ENCODE peak calls at places on chromosomes 2 and 18, in six cellular contexts. One of them, this sample, is unnamed.

GRCh38 chr2:179031731-179032408 is 18.1 kb downstream of the CCDC141 start:
- DNase-seq in T-helper 17 cell: no peak
- DNase-seq in stimulated activated CD4-positive, alpha-beta T cell treated with anti-CD3 and anti-CD28 coated beads, Interleukin-4, amount 100 ng/mL, for 1 hour: peak; percentile 11
- DNase-seq in activated B cell treated with CpG ODN at 0.5 μM for 24 hours: no peak
- DNase-seq in amniotic epithelial cell: no peak
- DNase-seq in stimulated activated naive B cell treated with anti-CD40 and anti-IgM and Interleukin-4, amounts not matched to agents 10 μg/mL and 1 μg/mL and 100 μg/mL, for 72 hours: no peak
- DNase-seq in this sample: peak; percentile 86

GRCh38 chr2:132901661-132902060 is 231.7 kb upstream of the LYPD1 start:
- DNase-seq in stimulated activated naive B cell treated with anti-CD40 and anti-IgM and Interleukin-4, amounts not matched to agents 10 μg/mL and 1 μg/mL and 100 μg/mL, for 72 hours: no peak
- DNase-seq in T-helper 17 cell: no peak
- DNase-seq in activated B cell treated with CpG ODN at 0.5 μM for 24 hours: no peak
- DNase-seq in stimulated activated CD4-positive, alpha-beta T cell treated with anti-CD3 and anti-CD28 coated beads, Interleukin-4, amount 100 ng/mL, for 1 hour: no peak
- DNase-seq in amniotic epithelial cell: no peak
- DNase-seq in this sample: no peak

GRCh38 chr2:236380051-236380612 is 115.9 kb upstream of the ASB18 start:
- DNase-seq in activated B cell treated with CpG ODN at 0.5 μM for 24 hours: no peak
- DNase-seq in stimulated activated naive B cell treated with anti-CD40 and anti-IgM and Interleukin-4, amounts not matched to agents 10 μg/mL and 1 μg/mL and 100 μg/mL, for 72 hours: no peak
- DNase-seq in stimulated activated CD4-positive, alpha-beta T cell treated with anti-CD3 and anti-CD28 coated beads, Interleukin-4, amount 100 ng/mL, for 1 hour: no peak
- DNase-seq in amniotic epithelial cell: no peak
- DNase-seq in T-helper 17 cell: no peak
- DNase-seq in this sample: no peak

GRCh38 chr2:182715121-182715895 is 749 bp upstream of the DNAJC10 start:
- DNase-seq in T-helper 17 cell: no peak
- DNase-seq in activated B cell treated with CpG ODN at 0.5 μM for 24 hours: no peak
- DNase-seq in stimulated activated CD4-positive, alpha-beta T cell treated with anti-CD3 and anti-CD28 coated beads, Interleukin-4, amount 100 ng/mL, for 1 hour: no peak
- DNase-seq in stimulated activated naive B cell treated with anti-CD40 and anti-IgM and Interleukin-4, amounts not matched to agents 10 μg/mL and 1 μg/mL and 100 μg/mL, for 72 hours: no peak
- DNase-seq in amniotic epithelial cell: peak; percentile 8
- DNase-seq in this sample: no peak

GRCh38 chr2:67286981-67287759 is 110.0 kb upstream of the ETAA1 start:
- DNase-seq in stimulated activated naive B cell treated with anti-CD40 and anti-IgM and Interleukin-4, amounts not matched to agents 10 μg/mL and 1 μg/mL and 100 μg/mL, for 72 hours: no peak
- DNase-seq in activated B cell treated with CpG ODN at 0.5 μM for 24 hours: no peak
- DNase-seq in T-helper 17 cell: no peak
- DNase-seq in amniotic epithelial cell: no peak
- DNase-seq in stimulated activated CD4-positive, alpha-beta T cell treated with anti-CD3 and anti-CD28 coated beads, Interleukin-4, amount 100 ng/mL, for 1 hour: no peak
- DNase-seq in this sample: no peak

GRCh38 chr2:174059178-174059874 is 94.2 kb upstream of the SP3 start:
- DNase-seq in activated B cell treated with CpG ODN at 0.5 μM for 24 hours: no peak
- DNase-seq in stimulated activated naive B cell treated with anti-CD40 and anti-IgM and Interleukin-4, amounts not matched to agents 10 μg/mL and 1 μg/mL and 100 μg/mL, for 72 hours: no peak
- DNase-seq in T-helper 17 cell: no peak
- DNase-seq in amniotic epithelial cell: peak; percentile 96
- DNase-seq in stimulated activated CD4-positive, alpha-beta T cell treated with anti-CD3 and anti-CD28 coated beads, Interleukin-4, amount 100 ng/mL, for 1 hour: no peak
- DNase-seq in this sample: no peak

GRCh38 chr2:240820014-240820606 is at the start of gene KIF1A:
- DNase-seq in amniotic epithelial cell: no peak
- DNase-seq in stimulated activated naive B cell treated with anti-CD40 and anti-IgM and Interleukin-4, amounts not matched to agents 10 μg/mL and 1 μg/mL and 100 μg/mL, for 72 hours: no peak
- DNase-seq in activated B cell treated with CpG ODN at 0.5 μM for 24 hours: no peak
- DNase-seq in stimulated activated CD4-positive, alpha-beta T cell treated with anti-CD3 and anti-CD28 coated beads, Interleukin-4, amount 100 ng/mL, for 1 hour: peak; percentile 20
- DNase-seq in T-helper 17 cell: no peak
- DNase-seq in this sample: no peak

GRCh38 chr2:69577467-69578200 is 65.9 kb downstream of the AAK1 start:
- DNase-seq in activated B cell treated with CpG ODN at 0.5 μM for 24 hours: no peak
- DNase-seq in T-helper 17 cell: no peak
- DNase-seq in stimulated activated CD4-positive, alpha-beta T cell treated with anti-CD3 and anti-CD28 coated beads, Interleukin-4, amount 100 ng/mL, for 1 hour: no peak
- DNase-seq in stimulated activated naive B cell treated with anti-CD40 and anti-IgM and Interleukin-4, amounts not matched to agents 10 μg/mL and 1 μg/mL and 100 μg/mL, for 72 hours: no peak
- DNase-seq in amniotic epithelial cell: peak; percentile 29
- DNase-seq in this sample: no peak

GRCh38 chr18:7789853-7790552 is 222.9 kb downstream of the PTPRM start:
- DNase-seq in stimulated activated naive B cell treated with anti-CD40 and anti-IgM and Interleukin-4, amounts not matched to agents 10 μg/mL and 1 μg/mL and 100 μg/mL, for 72 hours: no peak
- DNase-seq in stimulated activated CD4-positive, alpha-beta T cell treated with anti-CD3 and anti-CD28 coated beads, Interleukin-4, amount 100 ng/mL, for 1 hour: no peak
- DNase-seq in amniotic epithelial cell: peak; percentile 57
- DNase-seq in T-helper 17 cell: no peak
- DNase-seq in activated B cell treated with CpG ODN at 0.5 μM for 24 hours: no peak
- DNase-seq in this sample: no peak

GRCh38 chr2:61134141-61134540 is 27.8 kb upstream of the C2orf74 start:
- DNase-seq in activated B cell treated with CpG ODN at 0.5 μM for 24 hours: no peak
- DNase-seq in amniotic epithelial cell: no peak
- DNase-seq in stimulated activated CD4-positive, alpha-beta T cell treated with anti-CD3 and anti-CD28 coated beads, Interleukin-4, amount 100 ng/mL, for 1 hour: no peak
- DNase-seq in stimulated activated naive B cell treated with anti-CD40 and anti-IgM and Interleukin-4, amounts not matched to agents 10 μg/mL and 1 μg/mL and 100 μg/mL, for 72 hours: no peak
- DNase-seq in T-helper 17 cell: no peak
- DNase-seq in this sample: no peak

GRCh38 chr2:29920631-29921559 is 491 bp downstream of the ALK start:
- DNase-seq in T-helper 17 cell: no peak
- DNase-seq in activated B cell treated with CpG ODN at 0.5 μM for 24 hours: no peak
- DNase-seq in stimulated activated CD4-positive, alpha-beta T cell treated with anti-CD3 and anti-CD28 coated beads, Interleukin-4, amount 100 ng/mL, for 1 hour: peak; percentile 2
- DNase-seq in amniotic epithelial cell: peak; percentile 6
- DNase-seq in stimulated activated naive B cell treated with anti-CD40 and anti-IgM and Interleukin-4, amounts not matched to agents 10 μg/mL and 1 μg/mL and 100 μg/mL, for 72 hours: no peak
- DNase-seq in this sample: no peak

GRCh38 chr18:22709288-22710060 is 223.7 kb upstream of the RBBP8 start:
- DNase-seq in stimulated activated naive B cell treated with anti-CD40 and anti-IgM and Interleukin-4, amounts not matched to agents 10 μg/mL and 1 μg/mL and 100 μg/mL, for 72 hours: no peak
- DNase-seq in T-helper 17 cell: no peak
- DNase-seq in stimulated activated CD4-positive, alpha-beta T cell treated with anti-CD3 and anti-CD28 coated beads, Interleukin-4, amount 100 ng/mL, for 1 hour: no peak
- DNase-seq in activated B cell treated with CpG ODN at 0.5 μM for 24 hours: no peak
- DNase-seq in amniotic epithelial cell: peak; percentile 100
- DNase-seq in this sample: no peak

GRCh38 chr2:109612991-109613921 is 510 bp downstream of the SEPTIN10 start:
- DNase-seq in stimulated activated CD4-positive, alpha-beta T cell treated with anti-CD3 and anti-CD28 coated beads, Interleukin-4, amount 100 ng/mL, for 1 hour: peak; percentile 2
- DNase-seq in amniotic epithelial cell: peak; percentile 59
- DNase-seq in activated B cell treated with CpG ODN at 0.5 μM for 24 hours: no peak
- DNase-seq in T-helper 17 cell: no peak
- DNase-seq in stimulated activated naive B cell treated with anti-CD40 and anti-IgM and Interleukin-4, amounts not matched to agents 10 μg/mL and 1 μg/mL and 100 μg/mL, for 72 hours: no peak
- DNase-seq in this sample: no peak

GRCh38 chr2:53268086-53268485 is 499.5 kb upstream of the CHAC2 start:
- DNase-seq in stimulated activated naive B cell treated with anti-CD40 and anti-IgM and Interleukin-4, amounts not matched to agents 10 μg/mL and 1 μg/mL and 100 μg/mL, for 72 hours: no peak
- DNase-seq in activated B cell treated with CpG ODN at 0.5 μM for 24 hours: no peak
- DNase-seq in stimulated activated CD4-positive, alpha-beta T cell treated with anti-CD3 and anti-CD28 coated beads, Interleukin-4, amount 100 ng/mL, for 1 hour: no peak
- DNase-seq in T-helper 17 cell: no peak
- DNase-seq in amniotic epithelial cell: no peak
- DNase-seq in this sample: no peak

GRCh38 chr2:235421618-235422017 is 72.2 kb upstream of the AGAP1 start:
- DNase-seq in amniotic epithelial cell: no peak
- DNase-seq in stimulated activated CD4-positive, alpha-beta T cell treated with anti-CD3 and anti-CD28 coated beads, Interleukin-4, amount 100 ng/mL, for 1 hour: no peak
- DNase-seq in stimulated activated naive B cell treated with anti-CD40 and anti-IgM and Interleukin-4, amounts not matched to agents 10 μg/mL and 1 μg/mL and 100 μg/mL, for 72 hours: no peak
- DNase-seq in T-helper 17 cell: no peak
- DNase-seq in activated B cell treated with CpG ODN at 0.5 μM for 24 hours: no peak
- DNase-seq in this sample: no peak

GRCh38 chr2:1081411-1082225 is 131.0 kb downstream of the SNTG2 start:
- DNase-seq in stimulated activated CD4-positive, alpha-beta T cell treated with anti-CD3 and anti-CD28 coated beads, Interleukin-4, amount 100 ng/mL, for 1 hour: no peak
- DNase-seq in amniotic epithelial cell: no peak
- DNase-seq in stimulated activated naive B cell treated with anti-CD40 and anti-IgM and Interleukin-4, amounts not matched to agents 10 μg/mL and 1 μg/mL and 100 μg/mL, for 72 hours: no peak
- DNase-seq in activated B cell treated with CpG ODN at 0.5 μM for 24 hours: no peak
- DNase-seq in T-helper 17 cell: no peak
- DNase-seq in this sample: no peak

GRCh38 chr2:198715304-198715703 is 742.4 kb downstream of the SATB2 start:
- DNase-seq in T-helper 17 cell: no peak
- DNase-seq in activated B cell treated with CpG ODN at 0.5 μM for 24 hours: no peak
- DNase-seq in stimulated activated CD4-positive, alpha-beta T cell treated with anti-CD3 and anti-CD28 coated beads, Interleukin-4, amount 100 ng/mL, for 1 hour: no peak
- DNase-seq in stimulated activated naive B cell treated with anti-CD40 and anti-IgM and Interleukin-4, amounts not matched to agents 10 μg/mL and 1 μg/mL and 100 μg/mL, for 72 hours: no peak
- DNase-seq in amniotic epithelial cell: no peak
- DNase-seq in this sample: no peak

GRCh38 chr2:61885896-61886603 is 2.4 kb downstream of the CCT4 start:
- DNase-seq in stimulated activated naive B cell treated with anti-CD40 and anti-IgM and Interleukin-4, amounts not matched to agents 10 μg/mL and 1 μg/mL and 100 μg/mL, for 72 hours: no peak
- DNase-seq in T-helper 17 cell: no peak
- DNase-seq in activated B cell treated with CpG ODN at 0.5 μM for 24 hours: no peak
- DNase-seq in amniotic epithelial cell: no peak
- DNase-seq in stimulated activated CD4-positive, alpha-beta T cell treated with anti-CD3 and anti-CD28 coated beads, Interleukin-4, amount 100 ng/mL, for 1 hour: no peak
- DNase-seq in this sample: no peak

GRCh38 chr2:69572640-69573039 is 70.9 kb downstream of the AAK1 start:
- DNase-seq in amniotic epithelial cell: no peak
- DNase-seq in T-helper 17 cell: no peak
- DNase-seq in stimulated activated CD4-positive, alpha-beta T cell treated with anti-CD3 and anti-CD28 coated beads, Interleukin-4, amount 100 ng/mL, for 1 hour: no peak
- DNase-seq in stimulated activated naive B cell treated with anti-CD40 and anti-IgM and Interleukin-4, amounts not matched to agents 10 μg/mL and 1 μg/mL and 100 μg/mL, for 72 hours: no peak
- DNase-seq in activated B cell treated with CpG ODN at 0.5 μM for 24 hours: no peak
- DNase-seq in this sample: no peak

GRCh38 chr18:62898359-62898758 is 183.0 kb downstream of the PHLPP1 start:
- DNase-seq in stimulated activated naive B cell treated with anti-CD40 and anti-IgM and Interleukin-4, amounts not matched to agents 10 μg/mL and 1 μg/mL and 100 μg/mL, for 72 hours: no peak
- DNase-seq in stimulated activated CD4-positive, alpha-beta T cell treated with anti-CD3 and anti-CD28 coated beads, Interleukin-4, amount 100 ng/mL, for 1 hour: no peak
- DNase-seq in activated B cell treated with CpG ODN at 0.5 μM for 24 hours: no peak
- DNase-seq in amniotic epithelial cell: no peak
- DNase-seq in T-helper 17 cell: no peak
- DNase-seq in this sample: no peak

GRCh38 chr18:48453330-48454063 is 44.3 kb upstream of the ZBTB7C start:
- DNase-seq in T-helper 17 cell: no peak
- DNase-seq in amniotic epithelial cell: no peak
- DNase-seq in stimulated activated CD4-positive, alpha-beta T cell treated with anti-CD3 and anti-CD28 coated beads, Interleukin-4, amount 100 ng/mL, for 1 hour: no peak
- DNase-seq in activated B cell treated with CpG ODN at 0.5 μM for 24 hours: no peak
- DNase-seq in stimulated activated naive B cell treated with anti-CD40 and anti-IgM and Interleukin-4, amounts not matched to agents 10 μg/mL and 1 μg/mL and 100 μg/mL, for 72 hours: no peak
- DNase-seq in this sample: no peak

GRCh38 chr2:24010477-24011277 is 792 bp downstream of the MFSD2B start:
- DNase-seq in stimulated activated naive B cell treated with anti-CD40 and anti-IgM and Interleukin-4, amounts not matched to agents 10 μg/mL and 1 μg/mL and 100 μg/mL, for 72 hours: no peak
- DNase-seq in stimulated activated CD4-positive, alpha-beta T cell treated with anti-CD3 and anti-CD28 coated beads, Interleukin-4, amount 100 ng/mL, for 1 hour: no peak
- DNase-seq in T-helper 17 cell: no peak
- DNase-seq in amniotic epithelial cell: no peak
- DNase-seq in activated B cell treated with CpG ODN at 0.5 μM for 24 hours: no peak
- DNase-seq in this sample: no peak

GRCh38 chr2:233831011-233831721 is 23.2 kb downstream of the HJURP start:
- DNase-seq in stimulated activated CD4-positive, alpha-beta T cell treated with anti-CD3 and anti-CD28 coated beads, Interleukin-4, amount 100 ng/mL, for 1 hour: no peak
- DNase-seq in T-helper 17 cell: peak; percentile 5
- DNase-seq in amniotic epithelial cell: no peak
- DNase-seq in stimulated activated naive B cell treated with anti-CD40 and anti-IgM and Interleukin-4, amounts not matched to agents 10 μg/mL and 1 μg/mL and 100 μg/mL, for 72 hours: no peak
- DNase-seq in activated B cell treated with CpG ODN at 0.5 μM for 24 hours: no peak
- DNase-seq in this sample: no peak

GRCh38 chr18:10145523-10145922 is 231.7 kb downstream of the VAPA start:
- DNase-seq in stimulated activated naive B cell treated with anti-CD40 and anti-IgM and Interleukin-4, amounts not matched to agents 10 μg/mL and 1 μg/mL and 100 μg/mL, for 72 hours: no peak
- DNase-seq in activated B cell treated with CpG ODN at 0.5 μM for 24 hours: no peak
- DNase-seq in T-helper 17 cell: no peak
- DNase-seq in amniotic epithelial cell: no peak
- DNase-seq in stimulated activated CD4-positive, alpha-beta T cell treated with anti-CD3 and anti-CD28 coated beads, Interleukin-4, amount 100 ng/mL, for 1 hour: no peak
- DNase-seq in this sample: no peak

GRCh38 chr18:51370996-51371395 is 173.5 kb upstream of the MEX3C start:
- DNase-seq in amniotic epithelial cell: no peak
- DNase-seq in activated B cell treated with CpG ODN at 0.5 μM for 24 hours: no peak
- DNase-seq in stimulated activated naive B cell treated with anti-CD40 and anti-IgM and Interleukin-4, amounts not matched to agents 10 μg/mL and 1 μg/mL and 100 μg/mL, for 72 hours: no peak
- DNase-seq in T-helper 17 cell: no peak
- DNase-seq in stimulated activated CD4-positive, alpha-beta T cell treated with anti-CD3 and anti-CD28 coated beads, Interleukin-4, amount 100 ng/mL, for 1 hour: no peak
- DNase-seq in this sample: no peak

GRCh38 chr2:172380436-172381274 is 46.7 kb upstream of the ITGA6 start:
- DNase-seq in stimulated activated naive B cell treated with anti-CD40 and anti-IgM and Interleukin-4, amounts not matched to agents 10 μg/mL and 1 μg/mL and 100 μg/mL, for 72 hours: no peak
- DNase-seq in amniotic epithelial cell: peak; percentile 11
- DNase-seq in activated B cell treated with CpG ODN at 0.5 μM for 24 hours: no peak
- DNase-seq in stimulated activated CD4-positive, alpha-beta T cell treated with anti-CD3 and anti-CD28 coated beads, Interleukin-4, amount 100 ng/mL, for 1 hour: no peak
- DNase-seq in T-helper 17 cell: no peak
- DNase-seq in this sample: no peak

GRCh38 chr2:150832686-150833085 is 345.2 kb upstream of the RND3 start:
- DNase-seq in amniotic epithelial cell: no peak
- DNase-seq in stimulated activated CD4-positive, alpha-beta T cell treated with anti-CD3 and anti-CD28 coated beads, Interleukin-4, amount 100 ng/mL, for 1 hour: no peak
- DNase-seq in stimulated activated naive B cell treated with anti-CD40 and anti-IgM and Interleukin-4, amounts not matched to agents 10 μg/mL and 1 μg/mL and 100 μg/mL, for 72 hours: no peak
- DNase-seq in activated B cell treated with CpG ODN at 0.5 μM for 24 hours: no peak
- DNase-seq in T-helper 17 cell: no peak
- DNase-seq in this sample: no peak

GRCh38 chr2:27716301-27717069 is 52.8 kb downstream of the SLC4A1AP start:
- DNase-seq in stimulated activated CD4-positive, alpha-beta T cell treated with anti-CD3 and anti-CD28 coated beads, Interleukin-4, amount 100 ng/mL, for 1 hour: no peak
- DNase-seq in activated B cell treated with CpG ODN at 0.5 μM for 24 hours: no peak
- DNase-seq in stimulated activated naive B cell treated with anti-CD40 and anti-IgM and Interleukin-4, amounts not matched to agents 10 μg/mL and 1 μg/mL and 100 μg/mL, for 72 hours: no peak
- DNase-seq in amniotic epithelial cell: no peak
- DNase-seq in T-helper 17 cell: no peak
- DNase-seq in this sample: no peak

GRCh38 chr2:3657881-3658280 is at the start of gene ALLC:
- DNase-seq in T-helper 17 cell: no peak
- DNase-seq in amniotic epithelial cell: no peak
- DNase-seq in stimulated activated CD4-positive, alpha-beta T cell treated with anti-CD3 and anti-CD28 coated beads, Interleukin-4, amount 100 ng/mL, for 1 hour: no peak
- DNase-seq in activated B cell treated with CpG ODN at 0.5 μM for 24 hours: no peak
- DNase-seq in stimulated activated naive B cell treated with anti-CD40 and anti-IgM and Interleukin-4, amounts not matched to agents 10 μg/mL and 1 μg/mL and 100 μg/mL, for 72 hours: no peak
- DNase-seq in this sample: no peak

GRCh38 chr2:3637692-3638455 is 20.1 kb upstream of the ALLC start:
- DNase-seq in activated B cell treated with CpG ODN at 0.5 μM for 24 hours: peak; percentile 10
- DNase-seq in stimulated activated CD4-positive, alpha-beta T cell treated with anti-CD3 and anti-CD28 coated beads, Interleukin-4, amount 100 ng/mL, for 1 hour: no peak
- DNase-seq in amniotic epithelial cell: no peak
- DNase-seq in T-helper 17 cell: no peak
- DNase-seq in stimulated activated naive B cell treated with anti-CD40 and anti-IgM and Interleukin-4, amounts not matched to agents 10 μg/mL and 1 μg/mL and 100 μg/mL, for 72 hours: no peak
- DNase-seq in this sample: no peak

GRCh38 chr2:22281033-22281432 is 1103.9 kb upstream of the KLHL29 start:
- DNase-seq in stimulated activated CD4-positive, alpha-beta T cell treated with anti-CD3 and anti-CD28 coated beads, Interleukin-4, amount 100 ng/mL, for 1 hour: no peak
- DNase-seq in T-helper 17 cell: no peak
- DNase-seq in amniotic epithelial cell: peak; percentile 29
- DNase-seq in activated B cell treated with CpG ODN at 0.5 μM for 24 hours: no peak
- DNase-seq in stimulated activated naive B cell treated with anti-CD40 and anti-IgM and Interleukin-4, amounts not matched to agents 10 μg/mL and 1 μg/mL and 100 μg/mL, for 72 hours: no peak
- DNase-seq in this sample: no peak

GRCh38 chr2:86645752-86646151 is 22.1 kb upstream of the RNF103 start:
- DNase-seq in stimulated activated naive B cell treated with anti-CD40 and anti-IgM and Interleukin-4, amounts not matched to agents 10 μg/mL and 1 μg/mL and 100 μg/mL, for 72 hours: no peak
- DNase-seq in T-helper 17 cell: no peak
- DNase-seq in activated B cell treated with CpG ODN at 0.5 μM for 24 hours: no peak
- DNase-seq in amniotic epithelial cell: no peak
- DNase-seq in stimulated activated CD4-positive, alpha-beta T cell treated with anti-CD3 and anti-CD28 coated beads, Interleukin-4, amount 100 ng/mL, for 1 hour: no peak
- DNase-seq in this sample: no peak

GRCh38 chr2:132384491-132385186 is 32.0 kb upstream of the GPR39 start:
- DNase-seq in T-helper 17 cell: no peak
- DNase-seq in amniotic epithelial cell: no peak
- DNase-seq in activated B cell treated with CpG ODN at 0.5 μM for 24 hours: no peak
- DNase-seq in stimulated activated CD4-positive, alpha-beta T cell treated with anti-CD3 and anti-CD28 coated beads, Interleukin-4, amount 100 ng/mL, for 1 hour: no peak
- DNase-seq in stimulated activated naive B cell treated with anti-CD40 and anti-IgM and Interleukin-4, amounts not matched to agents 10 μg/mL and 1 μg/mL and 100 μg/mL, for 72 hours: no peak
- DNase-seq in this sample: no peak

GRCh38 chr2:169797601-169798000 is 1.1 kb upstream of the SSB start:
- DNase-seq in amniotic epithelial cell: no peak
- DNase-seq in activated B cell treated with CpG ODN at 0.5 μM for 24 hours: no peak
- DNase-seq in T-helper 17 cell: no peak
- DNase-seq in stimulated activated naive B cell treated with anti-CD40 and anti-IgM and Interleukin-4, amounts not matched to agents 10 μg/mL and 1 μg/mL and 100 μg/mL, for 72 hours: no peak
- DNase-seq in stimulated activated CD4-positive, alpha-beta T cell treated with anti-CD3 and anti-CD28 coated beads, Interleukin-4, amount 100 ng/mL, for 1 hour: no peak
- DNase-seq in this sample: no peak

GRCh38 chr2:54588244-54588899 is 132.2 kb downstream of the SPTBN1 start:
- DNase-seq in stimulated activated CD4-positive, alpha-beta T cell treated with anti-CD3 and anti-CD28 coated beads, Interleukin-4, amount 100 ng/mL, for 1 hour: no peak
- DNase-seq in T-helper 17 cell: no peak
- DNase-seq in amniotic epithelial cell: no peak
- DNase-seq in activated B cell treated with CpG ODN at 0.5 μM for 24 hours: no peak
- DNase-seq in stimulated activated naive B cell treated with anti-CD40 and anti-IgM and Interleukin-4, amounts not matched to agents 10 μg/mL and 1 μg/mL and 100 μg/mL, for 72 hours: no peak
- DNase-seq in this sample: no peak

GRCh38 chr2:229489016-229489415 is 217.9 kb upstream of the PID1 start:
- DNase-seq in activated B cell treated with CpG ODN at 0.5 μM for 24 hours: no peak
- DNase-seq in stimulated activated naive B cell treated with anti-CD40 and anti-IgM and Interleukin-4, amounts not matched to agents 10 μg/mL and 1 μg/mL and 100 μg/mL, for 72 hours: no peak
- DNase-seq in T-helper 17 cell: no peak
- DNase-seq in amniotic epithelial cell: peak; percentile 59
- DNase-seq in stimulated activated CD4-positive, alpha-beta T cell treated with anti-CD3 and anti-CD28 coated beads, Interleukin-4, amount 100 ng/mL, for 1 hour: no peak
- DNase-seq in this sample: no peak

GRCh38 chr2:68387408-68388350 is 22.6 kb downstream of the PLEK start:
- DNase-seq in T-helper 17 cell: no peak
- DNase-seq in amniotic epithelial cell: no peak
- DNase-seq in activated B cell treated with CpG ODN at 0.5 μM for 24 hours: no peak
- DNase-seq in stimulated activated CD4-positive, alpha-beta T cell treated with anti-CD3 and anti-CD28 coated beads, Interleukin-4, amount 100 ng/mL, for 1 hour: no peak
- DNase-seq in stimulated activated naive B cell treated with anti-CD40 and anti-IgM and Interleukin-4, amounts not matched to agents 10 μg/mL and 1 μg/mL and 100 μg/mL, for 72 hours: peak; percentile 47
- DNase-seq in this sample: no peak

This sample was measured in Jurkat, Clone E6-1.